ENCODE peak calls at places on chromosome X, in five cellular contexts. One of them, this sample, is unnamed.

GRCh38 chrX:9312922-9313867 is 151.7 kb upstream of the TBL1X start:
- DNase-seq in SW480: peak; percentile 22
- DNase-seq in T-helper 2 cell: peak; percentile 38
- DNase-seq in COR-L47: no peak
- DNase-seq in LoVo: no peak
- DNase-seq in this sample: peak; percentile 33

GRCh38 chrX:119272882-119273806 is 37.1 kb downstream of the PGRMC1 start:
- DNase-seq in T-helper 2 cell: no peak
- DNase-seq in SW480: no peak
- DNase-seq in LoVo: no peak
- DNase-seq in COR-L47: no peak
- DNase-seq in this sample: no peak

GRCh38 chrX:119013146-119013545 is 38.7 kb downstream of the LONRF3 start:
- DNase-seq in COR-L47: no peak
- DNase-seq in SW480: no peak
- DNase-seq in LoVo: no peak
- DNase-seq in T-helper 2 cell: no peak
- DNase-seq in this sample: no peak

GRCh38 chrX:24876782-24877315 is 138.9 kb downstream of the ARX start:
- DNase-seq in T-helper 2 cell: no peak
- DNase-seq in SW480: no peak
- DNase-seq in COR-L47: peak; percentile 28
- DNase-seq in LoVo: no peak
- DNase-seq in this sample: no peak

GRCh38 chrX:40174594-40175415 is 77.0 kb upstream of the BCOR start:
- DNase-seq in SW480: peak; percentile 62
- DNase-seq in LoVo: peak; percentile 27
- DNase-seq in COR-L47: peak; percentile 67
- DNase-seq in T-helper 2 cell: no peak
- DNase-seq in this sample: peak; percentile 45

GRCh38 chrX:93985621-93986020 is 311.6 kb downstream of the FAM133A start:
- DNase-seq in COR-L47: no peak
- DNase-seq in LoVo: no peak
- DNase-seq in T-helper 2 cell: no peak
- DNase-seq in SW480: no peak
- DNase-seq in this sample: no peak

GRCh38 chrX:131393426-131393825 is 104.3 kb upstream of the IGSF1 start:
- DNase-seq in SW480: no peak
- DNase-seq in LoVo: no peak
- DNase-seq in T-helper 2 cell: no peak
- DNase-seq in COR-L47: no peak
- DNase-seq in this sample: no peak

GRCh38 chrX:70422886-70423336 is at the start of gene GDPD2:
- DNase-seq in SW480: peak; percentile 55
- DNase-seq in T-helper 2 cell: no peak
- DNase-seq in LoVo: peak; percentile 7
- DNase-seq in COR-L47: peak; percentile 22
- DNase-seq in this sample: peak; percentile 34

GRCh38 chrX:129433461-129433860 is 89.8 kb downstream of the SMARCA1 start:
- DNase-seq in COR-L47: no peak
- DNase-seq in SW480: no peak
- DNase-seq in LoVo: no peak
- DNase-seq in T-helper 2 cell: no peak
- DNase-seq in this sample: no peak

GRCh38 chrX:49174723-49175122 is 3.0 kb downstream of the PLP2 start:
- DNase-seq in T-helper 2 cell: no peak
- DNase-seq in SW480: no peak
- DNase-seq in LoVo: no peak
- DNase-seq in COR-L47: no peak
- DNase-seq in this sample: no peak